ENCODE peak calls at places on chromosomes 11 and 22, in ten cellular contexts. L is Panc1; N is neural crest cell; D is neuronal stem cell; F is effector CD4-positive, alpha-beta T cell; J is cardiac muscle cell; Z is amygdala; S is stromal cell of bone marrow; B is uterus; C is sigmoid colon. P is an unnamed sample.
A peak's percentile ranks its signal among the peaks of the same experiment; 100 is the strongest.

GRCh38 chr11:30143098-30143705 is 87.6 kb upstream of the FSHB start:
- DNase-seq in C (no peak), J (peak; percentile 46), L (peak; percentile 25), N (peak; percentile 29), S (peak; percentile 23), Z (no peak), F (no peak), D (peak; percentile 63), B (no peak), P (peak; percentile 26)

GRCh38 chr22:27627444-27627833 is 174.1 kb downstream of the MN1 start:
- DNase-seq in C (no peak), Z (no peak), S (no peak), F (no peak), B (no peak), N (no peak), L (no peak), D (no peak), J (no peak), P (no peak)

GRCh38 chr11:69209936-69210659 is 54.4 kb downstream of the SMIM38 start:
- DNase-seq in Z (no peak), B (no peak), N (no peak), S (no peak), F (no peak), C (no peak), J (no peak), D (no peak), L (no peak), P (no peak)

GRCh38 chr22:19640306-19640705 is 74.0 kb upstream of the SEPTIN5 start:
- DNase-seq in N (no peak), D (no peak), F (no peak), Z (no peak), B (no peak), C (no peak), J (no peak), S (no peak), L (no peak), P (no peak)

GRCh38 chr11:11577246-11577855 is 44.5 kb downstream of the GALNT18 start:
- DNase-seq in D (no peak), F (no peak), L (no peak), B (no peak), Z (no peak), S (no peak), N (no peak), J (no peak), C (no peak), P (no peak)

GRCh38 chr11:87020764-87021365 is 16.9 kb upstream of the TMEM135 start:
- DNase-seq in S (no peak), F (no peak), D (no peak), L (no peak), C (no peak), J (no peak), B (no peak), N (no peak), Z (no peak), P (no peak)

GRCh38 chr22:39214383-39215069 is 30.3 kb downstream of the PDGFB start:
- DNase-seq in J (no peak), Z (no peak), L (no peak), N (no peak), F (no peak), B (no peak), S (no peak), C (no peak), D (peak; percentile 45), P (no peak)

GRCh38 chr11:66766681-66767080 is 37.7 kb upstream of the SPTBN2 start:
- DNase-seq in B (no peak), C (no peak), S (no peak), N (no peak), Z (no peak), D (no peak), F (no peak), L (no peak), J (no peak), P (no peak)

GRCh38 chr11:33391893-33392251 is 134.7 kb downstream of the HIPK3 start:
- DNase-seq in S (no peak), L (no peak), J (no peak), N (no peak), F (no peak), B (no peak), C (no peak), D (no peak), Z (no peak), P (no peak)

GRCh38 chr11:96486890-96487633 is 97.2 kb downstream of the JRKL start:
- DNase-seq in J (peak; percentile 17), Z (no peak), S (peak; percentile 27), F (no peak), D (no peak), B (no peak), C (no peak), L (no peak), N (peak; percentile 3), P (peak; percentile 34)

GRCh38 chr11:10452211-10452767 is 2.8 kb upstream of the AMPD3 start:
- DNase-seq in D (no peak), Z (peak; percentile 35), C (no peak), J (no peak), B (no peak), S (no peak), L (no peak), N (no peak), F (no peak), P (no peak)

GRCh38 chr11:35148163-35148562 is 9.2 kb downstream of the CD44 start:
- DNase-seq in Z (no peak), J (no peak), S (no peak), F (peak; percentile 49), B (no peak), L (no peak), D (no peak), C (no peak), N (no peak), P (no peak)

GRCh38 chr11:44589301-44589700 is 23.8 kb downstream of the CD82 start:
- DNase-seq in J (no peak), N (no peak), C (peak; percentile 78), L (no peak), F (no peak), S (peak; percentile 50), B (no peak), Z (peak; percentile 30), D (no peak), P (no peak)

GRCh38 chr22:22035203-22035602 is 52.6 kb upstream of the TOP3B start:
- DNase-seq in S (no peak), C (no peak), J (no peak), B (no peak), F (no peak), D (no peak), Z (no peak), L (no peak), N (no peak), P (no peak)

GRCh38 chr11:6635082-6635932 is 16.1 kb upstream of the TPP1 start:
- DNase-seq in B (peak; percentile 65), L (no peak), C (peak; percentile 80), D (no peak), N (peak; percentile 39), S (no peak), F (no peak), J (no peak), Z (peak; percentile 69), P (peak; percentile 58)

GRCh38 chr11:122747358-122747757 is 90.9 kb upstream of the CRTAM start:
- DNase-seq in S (no peak), Z (no peak), N (no peak), C (no peak), J (no peak), L (no peak), D (no peak), F (no peak), B (no peak), P (no peak)

GRCh38 chr11:26187639-26188038 is 144.3 kb upstream of the ANO3 start:
- DNase-seq in C (no peak), L (no peak), J (no peak), N (no peak), Z (no peak), D (no peak), F (no peak), S (peak; percentile 67), B (no peak), P (no peak)

GRCh38 chr11:118109231-118109630 is 22.5 kb upstream of the SMIM35 start:
- DNase-seq in F (no peak), L (no peak), J (no peak), N (no peak), S (peak; percentile 10), B (no peak), D (no peak), Z (no peak), C (no peak), P (no peak)

GRCh38 chr22:24583221-24583971 is 9.5 kb downstream of the LRRC75B start:
- DNase-seq in N (no peak), S (no peak), F (no peak), D (no peak), C (no peak), J (peak; percentile 88), Z (no peak), B (no peak), L (no peak), P (no peak)

GRCh38 chr22:50432131-50432870 is 42.5 kb downstream of the SBF1 start:
- DNase-seq in S (no peak), C (no peak), J (no peak), F (no peak), L (no peak), Z (no peak), D (no peak), B (no peak), N (no peak), P (no peak)

GRCh38 chr22:42353883-42354727 is 78.1 kb downstream of the NFAM1 start:
- DNase-seq in B (no peak), D (no peak), N (no peak), F (no peak), J (no peak), C (no peak), S (no peak), Z (no peak), L (no peak), P (peak; percentile 43)